ENCODE peak calls at places on chromosomes 5 and 9, in five cellular contexts. One of them, this sample, is unnamed.

GRCh38 chr5:37283214-37283820 is 34.1 kb upstream of the CPLANE1 start:
- DNase-seq in ovary: no peak
- DNase-seq in brain microvascular endothelial cell: no peak
- DNase-seq in fibroblast of pulmonary artery: no peak
- DNase-seq in left ventricle myocardium inferior: no peak
- DNase-seq in this sample: no peak

GRCh38 chr5:10475931-10476687 is 34.4 kb downstream of the ROPN1L start:
- DNase-seq in ovary: no peak
- DNase-seq in left ventricle myocardium inferior: no peak
- DNase-seq in brain microvascular endothelial cell: no peak
- DNase-seq in fibroblast of pulmonary artery: no peak
- DNase-seq in this sample: no peak

GRCh38 chr5:161960314-161960713 is 107.3 kb upstream of the GABRG2 start:
- DNase-seq in fibroblast of pulmonary artery: no peak
- DNase-seq in left ventricle myocardium inferior: no peak
- DNase-seq in brain microvascular endothelial cell: no peak
- DNase-seq in ovary: no peak
- DNase-seq in this sample: no peak

GRCh38 chr5:155380480-155380879 is 366.9 kb downstream of the KIF4B start:
- DNase-seq in ovary: no peak
- DNase-seq in left ventricle myocardium inferior: no peak
- DNase-seq in brain microvascular endothelial cell: no peak
- DNase-seq in fibroblast of pulmonary artery: no peak
- DNase-seq in this sample: no peak

GRCh38 chr9:14723301-14723700 is 768 bp upstream of the CER1 start:
- DNase-seq in left ventricle myocardium inferior: no peak
- DNase-seq in brain microvascular endothelial cell: no peak
- DNase-seq in ovary: no peak
- DNase-seq in fibroblast of pulmonary artery: no peak
- DNase-seq in this sample: no peak

GRCh38 chr5:12354686-12355085 is 450.4 kb upstream of the CTNND2 start:
- DNase-seq in fibroblast of pulmonary artery: no peak
- DNase-seq in brain microvascular endothelial cell: no peak
- DNase-seq in ovary: no peak
- DNase-seq in left ventricle myocardium inferior: no peak
- DNase-seq in this sample: no peak

GRCh38 chr9:111484564-111484878 is 338 bp upstream of the ECPAS start:
- DNase-seq in ovary: no peak
- DNase-seq in left ventricle myocardium inferior: no peak
- DNase-seq in brain microvascular endothelial cell: no peak
- DNase-seq in fibroblast of pulmonary artery: no peak
- DNase-seq in this sample: no peak

GRCh38 chr9:21395778-21396717 is 10.8 kb upstream of the IFNA2 start:
- DNase-seq in fibroblast of pulmonary artery: peak; percentile 22
- DNase-seq in left ventricle myocardium inferior: peak; percentile 45
- DNase-seq in brain microvascular endothelial cell: no peak
- DNase-seq in ovary: peak; percentile 49
- DNase-seq in this sample: peak; percentile 28

GRCh38 chr5:84213212-84213611 is 171.5 kb downstream of the EDIL3 start:
- DNase-seq in left ventricle myocardium inferior: no peak
- DNase-seq in brain microvascular endothelial cell: no peak
- DNase-seq in fibroblast of pulmonary artery: no peak
- DNase-seq in ovary: no peak
- DNase-seq in this sample: no peak

GRCh38 chr5:17438027-17438426 is 60.0 kb upstream of the TAF11L2 start:
- DNase-seq in ovary: no peak
- DNase-seq in left ventricle myocardium inferior: no peak
- DNase-seq in brain microvascular endothelial cell: no peak
- DNase-seq in fibroblast of pulmonary artery: no peak
- DNase-seq in this sample: no peak

GRCh38 chr9:78406933-78407332 is 110.0 kb downstream of the PSAT1 start:
- DNase-seq in left ventricle myocardium inferior: no peak
- DNase-seq in ovary: no peak
- DNase-seq in fibroblast of pulmonary artery: no peak
- DNase-seq in brain microvascular endothelial cell: no peak
- DNase-seq in this sample: no peak

GRCh38 chr5:151624486-151624885 is 33.4 kb upstream of the FAT2 start:
- DNase-seq in ovary: no peak
- DNase-seq in fibroblast of pulmonary artery: peak; percentile 13
- DNase-seq in brain microvascular endothelial cell: no peak
- DNase-seq in left ventricle myocardium inferior: no peak
- DNase-seq in this sample: no peak

GRCh38 chr9:137720571-137721110 is 101.8 kb downstream of the EHMT1 start:
- DNase-seq in left ventricle myocardium inferior: no peak
- DNase-seq in fibroblast of pulmonary artery: no peak
- DNase-seq in ovary: no peak
- DNase-seq in brain microvascular endothelial cell: no peak
- DNase-seq in this sample: no peak

GRCh38 chr5:73496984-73497457 is 1.2 kb upstream of the BTF3 start:
- DNase-seq in brain microvascular endothelial cell: peak; percentile 40
- DNase-seq in left ventricle myocardium inferior: no peak
- DNase-seq in ovary: no peak
- DNase-seq in fibroblast of pulmonary artery: peak; percentile 75
- DNase-seq in this sample: peak; percentile 65

GRCh38 chr9:126057036-126057435 is 269.6 kb upstream of the MVB12B start:
- DNase-seq in fibroblast of pulmonary artery: no peak
- DNase-seq in left ventricle myocardium inferior: no peak
- DNase-seq in ovary: no peak
- DNase-seq in brain microvascular endothelial cell: no peak
- DNase-seq in this sample: no peak

GRCh38 chr5:75138674-75139073 is 86.3 kb upstream of the GCNT4 start:
- DNase-seq in fibroblast of pulmonary artery: no peak
- DNase-seq in brain microvascular endothelial cell: no peak
- DNase-seq in ovary: no peak
- DNase-seq in left ventricle myocardium inferior: no peak
- DNase-seq in this sample: no peak

GRCh38 chr5:159010611-159011497 is 88.9 kb downstream of the EBF1 start:
- DNase-seq in left ventricle myocardium inferior: peak; percentile 37
- DNase-seq in fibroblast of pulmonary artery: peak; percentile 24
- DNase-seq in ovary: no peak
- DNase-seq in brain microvascular endothelial cell: peak; percentile 64
- DNase-seq in this sample: peak; percentile 48

GRCh38 chr9:73738741-73739530 is 587.3 kb downstream of the ANXA1 start:
- DNase-seq in fibroblast of pulmonary artery: no peak
- DNase-seq in brain microvascular endothelial cell: no peak
- DNase-seq in left ventricle myocardium inferior: no peak
- DNase-seq in ovary: no peak
- DNase-seq in this sample: no peak

GRCh38 chr5:95941756-95942155 is 19.9 kb downstream of the ELL2 start:
- DNase-seq in left ventricle myocardium inferior: no peak
- DNase-seq in fibroblast of pulmonary artery: peak; percentile 38
- DNase-seq in ovary: no peak
- DNase-seq in brain microvascular endothelial cell: no peak
- DNase-seq in this sample: no peak

GRCh38 chr5:157434096-157434495 is 25.9 kb upstream of the NIPAL4 start:
- DNase-seq in fibroblast of pulmonary artery: no peak
- DNase-seq in left ventricle myocardium inferior: no peak
- DNase-seq in ovary: no peak
- DNase-seq in brain microvascular endothelial cell: no peak
- DNase-seq in this sample: no peak

GRCh38 chr5:55994502-55994997 is at the start of gene IL6ST:
- DNase-seq in left ventricle myocardium inferior: no peak
- DNase-seq in fibroblast of pulmonary artery: peak; percentile 95
- DNase-seq in brain microvascular endothelial cell: peak; percentile 77
- DNase-seq in ovary: no peak
- DNase-seq in this sample: peak; percentile 93

GRCh38 chr5:147509041-147509709 is 693 bp downstream of the DPYSL3 start:
- DNase-seq in ovary: peak; percentile 56
- DNase-seq in left ventricle myocardium inferior: peak; percentile 26
- DNase-seq in brain microvascular endothelial cell: no peak
- DNase-seq in fibroblast of pulmonary artery: no peak
- DNase-seq in this sample: peak; percentile 31

GRCh38 chr5:179307006-179307800 is 38.1 kb downstream of the ADAMTS2 start:
- DNase-seq in fibroblast of pulmonary artery: no peak
- DNase-seq in ovary: no peak
- DNase-seq in brain microvascular endothelial cell: no peak
- DNase-seq in left ventricle myocardium inferior: no peak
- DNase-seq in this sample: no peak

GRCh38 chr5:66617223-66617861 is 21.1 kb downstream of the MAST4 start:
- DNase-seq in left ventricle myocardium inferior: no peak
- DNase-seq in brain microvascular endothelial cell: no peak
- DNase-seq in fibroblast of pulmonary artery: no peak
- DNase-seq in ovary: no peak
- DNase-seq in this sample: no peak

GRCh38 chr5:10387690-10388089 is 34.2 kb downstream of the MARCHF6 start:
- DNase-seq in ovary: no peak
- DNase-seq in fibroblast of pulmonary artery: peak; percentile 58
- DNase-seq in left ventricle myocardium inferior: no peak
- DNase-seq in brain microvascular endothelial cell: peak; percentile 63
- DNase-seq in this sample: peak; percentile 77

GRCh38 chr5:81850932-81851331 is 100.0 kb upstream of the SSBP2 start:
- DNase-seq in left ventricle myocardium inferior: no peak
- DNase-seq in brain microvascular endothelial cell: no peak
- DNase-seq in ovary: no peak
- DNase-seq in fibroblast of pulmonary artery: no peak
- DNase-seq in this sample: no peak

GRCh38 chr5:62489471-62489870 is 76.9 kb downstream of the IPO11 start:
- DNase-seq in ovary: no peak
- DNase-seq in left ventricle myocardium inferior: no peak
- DNase-seq in brain microvascular endothelial cell: no peak
- DNase-seq in fibroblast of pulmonary artery: peak; percentile 47
- DNase-seq in this sample: no peak

GRCh38 chr5:142100307-142100706 is 8.3 kb upstream of the NDFIP1 start:
- DNase-seq in brain microvascular endothelial cell: no peak
- DNase-seq in ovary: no peak
- DNase-seq in fibroblast of pulmonary artery: no peak
- DNase-seq in left ventricle myocardium inferior: no peak
- DNase-seq in this sample: no peak

GRCh38 chr5:73118331-73119011 is 1.9 kb upstream of the TMEM171 start:
- DNase-seq in left ventricle myocardium inferior: no peak
- DNase-seq in ovary: no peak
- DNase-seq in brain microvascular endothelial cell: no peak
- DNase-seq in fibroblast of pulmonary artery: no peak
- DNase-seq in this sample: no peak

GRCh38 chr5:998975-999501 is 9.6 kb upstream of the NKD2 start:
- DNase-seq in fibroblast of pulmonary artery: no peak
- DNase-seq in left ventricle myocardium inferior: no peak
- DNase-seq in brain microvascular endothelial cell: no peak
- DNase-seq in ovary: peak; percentile 15
- DNase-seq in this sample: no peak

GRCh38 chr5:61886214-61886613 is 419.8 kb upstream of the KIF2A start:
- DNase-seq in brain microvascular endothelial cell: no peak
- DNase-seq in left ventricle myocardium inferior: no peak
- DNase-seq in fibroblast of pulmonary artery: no peak
- DNase-seq in ovary: no peak
- DNase-seq in this sample: no peak

GRCh38 chr5:74013222-74013621 is 387.2 kb downstream of the ARHGEF28 start:
- DNase-seq in fibroblast of pulmonary artery: no peak
- DNase-seq in left ventricle myocardium inferior: no peak
- DNase-seq in brain microvascular endothelial cell: no peak
- DNase-seq in ovary: no peak
- DNase-seq in this sample: no peak

GRCh38 chr5:125668904-125669303 is 754.3 kb upstream of the GRAMD2B start:
- DNase-seq in fibroblast of pulmonary artery: no peak
- DNase-seq in ovary: no peak
- DNase-seq in left ventricle myocardium inferior: no peak
- DNase-seq in brain microvascular endothelial cell: no peak
- DNase-seq in this sample: peak; percentile 10

GRCh38 chr9:110880123-110880522 is 158.1 kb downstream of the LPAR1 start:
- DNase-seq in ovary: no peak
- DNase-seq in brain microvascular endothelial cell: peak; percentile 30
- DNase-seq in fibroblast of pulmonary artery: peak; percentile 64
- DNase-seq in left ventricle myocardium inferior: no peak
- DNase-seq in this sample: peak; percentile 73

GRCh38 chr9:79592736-79593493 is 21.1 kb downstream of the TLE4 start:
- DNase-seq in fibroblast of pulmonary artery: peak; percentile 20
- DNase-seq in left ventricle myocardium inferior: no peak
- DNase-seq in ovary: no peak
- DNase-seq in brain microvascular endothelial cell: no peak
- DNase-seq in this sample: peak; percentile 28

GRCh38 chr9:437066-438015 is 222.7 kb downstream of the DOCK8 start:
- DNase-seq in left ventricle myocardium inferior: no peak
- DNase-seq in ovary: no peak
- DNase-seq in fibroblast of pulmonary artery: peak; percentile 90
- DNase-seq in brain microvascular endothelial cell: peak; percentile 40
- DNase-seq in this sample: peak; percentile 70

DNA sequence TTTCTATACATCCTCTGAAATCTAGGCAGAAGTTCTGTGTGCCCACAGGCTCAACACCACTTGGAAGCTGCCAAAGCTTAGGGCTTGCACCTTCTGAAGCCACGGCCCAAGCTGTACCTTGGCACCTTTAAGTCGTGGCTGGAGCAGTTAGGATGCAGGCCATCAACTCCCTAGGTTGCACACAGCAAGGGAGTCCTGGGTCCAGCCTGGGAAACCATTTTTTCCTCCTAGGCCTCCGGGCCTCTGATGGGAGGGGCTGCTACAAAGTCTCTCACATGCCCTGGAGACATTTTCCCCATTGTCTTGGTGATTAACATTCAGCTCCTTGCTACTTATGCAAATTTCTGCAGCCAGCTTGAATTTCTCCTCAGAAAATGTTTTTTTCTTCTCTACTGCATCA is 15.5 kb upstream of the PLK2 start:
- DNase-seq in ovary: no peak
- DNase-seq in brain microvascular endothelial cell: no peak
- DNase-seq in left ventricle myocardium inferior: no peak
- DNase-seq in fibroblast of pulmonary artery: no peak
- DNase-seq in this sample: no peak
- H3K4me3 ChIP-seq in ovary: no peak overlapping the region
- H3K4me3 ChIP-seq in brain microvascular endothelial cell: no peak overlapping the region
- H3K4me3 ChIP-seq in left ventricle myocardium inferior: no peak overlapping the region
- H3K4me3 ChIP-seq in fibroblast of pulmonary artery: no peak overlapping the region
- H3K4me3 ChIP-seq in this sample: no peak overlapping the region

GRCh38 chr9:37683531-37684371 is 33.0 kb downstream of the FRMPD1 start:
- DNase-seq in brain microvascular endothelial cell: no peak
- DNase-seq in ovary: no peak
- DNase-seq in fibroblast of pulmonary artery: no peak
- DNase-seq in left ventricle myocardium inferior: no peak
- DNase-seq in this sample: no peak
- TF ChIP-seq CTCF in brain microvascular endothelial cell: no peak
- TF ChIP-seq CTCF in ovary: no peak
- TF ChIP-seq CTCF in fibroblast of pulmonary artery: no peak
- TF ChIP-seq CTCF in left ventricle myocardium inferior: no peak
- TF ChIP-seq CTCF in this sample: no peak

GRCh38 chr9:136570191-136570845 is 24.5 kb upstream of the NOTCH1 start:
- DNase-seq in ovary: no peak
- DNase-seq in brain microvascular endothelial cell: no peak
- DNase-seq in fibroblast of pulmonary artery: no peak
- DNase-seq in left ventricle myocardium inferior: no peak
- DNase-seq in this sample: no peak
- H3K4me3 ChIP-seq in ovary: no peak overlapping the region
- H3K4me3 ChIP-seq in brain microvascular endothelial cell: no peak overlapping the region
- H3K4me3 ChIP-seq in fibroblast of pulmonary artery: no peak overlapping the region
- H3K4me3 ChIP-seq in left ventricle myocardium inferior: no peak overlapping the region
- H3K4me3 ChIP-seq in this sample: no peak overlapping the region

GRCh38 chr9:38066167-38066906 is 2.7 kb downstream of the SHB start:
- DNase-seq in ovary: no peak
- DNase-seq in brain microvascular endothelial cell: no peak
- DNase-seq in left ventricle myocardium inferior: no peak
- DNase-seq in fibroblast of pulmonary artery: no peak
- DNase-seq in this sample: peak; percentile 17
- TF ChIP-seq CTCF in ovary: no peak
- TF ChIP-seq CTCF in brain microvascular endothelial cell: peak; percentile 41
- TF ChIP-seq CTCF in left ventricle myocardium inferior: peak; percentile 38
- TF ChIP-seq CTCF in fibroblast of pulmonary artery: peak; percentile 21
- TF ChIP-seq CTCF in this sample: peak; percentile 15

This sample was measured in cardiac fibroblast.